ENCODE peak calls at places on chromosomes 7 and 10, in eight cellular contexts. G is hepatocyte; K is upper lobe of right lung; N is PC-3; D is right lobe of liver; L is CD8-positive, alpha-beta T cell; W is IMR-90; C is bronchial epithelial cell. J is an unnamed sample. For H3K27me3, the result is how much of the 10 kb centered on the place peaks cover.

GRCh38 chr7:135335628-135336139 is 102.0 kb downstream of the STRA8 start:
- DNase-seq in G (peak), N (peak), D (peak), W (peak), K (no peak), L (no peak), C (peak), J (peak)

GRCh38 chr10:76882245-76882644 is 755.4 kb downstream of the KCNMA1 start:
- DNase-seq in C (no peak), D (no peak), G (no peak), W (no peak), L (no peak), K (no peak), N (no peak), J (no peak)

GRCh38 chr10:113681533-113682470 is 2.1 kb downstream of the CASP7 start:
- DNase-seq in K (no peak), W (no peak), N (no peak), G (no peak), D (no peak), C (no peak), L (no peak), J (no peak)

GRCh38 chr10:89091501-89091900 is 100.9 kb downstream of the FAS start:
- DNase-seq in C (no peak), D (no peak), K (no peak), N (no peak), L (no peak), W (peak), G (no peak), J (no peak)

GRCh38 chr10:106941297-106942034 is 223.0 kb downstream of the SORCS1 start:
- DNase-seq in N (no peak), G (no peak), C (no peak), L (no peak), K (no peak), W (no peak), D (peak), J (no peak)

GRCh38 chr10:5622186-5622585 is 44.2 kb downstream of the ASB13 start:
- DNase-seq in G (no peak), D (no peak), N (no peak), L (no peak), C (no peak), W (no peak), K (no peak), J (no peak)

GRCh38 chr10:79360499-79361342 is 13.5 kb downstream of the PPIF start:
- DNase-seq in D (no peak), K (no peak), L (no peak), C (no peak), G (no peak), N (no peak), W (no peak), J (no peak)

GRCh38 chr7:117210366-117210765 is 112.5 kb downstream of the WNT2 start:
- DNase-seq in D (no peak), N (no peak), L (no peak), W (no peak), C (no peak), K (no peak), G (no peak), J (no peak)

GRCh38 chr10:84076047-84076388 is 63.3 kb upstream of the GHITM start:
- DNase-seq in K (no peak), N (no peak), W (peak), L (no peak), G (peak), C (peak), D (no peak), J (peak)

GRCh38 chr7:155815332-155816191 is 3.3 kb upstream of the SHH start:
- DNase-seq in K (peak), W (peak), D (peak), L (peak), C (peak), N (peak), G (peak), J (no peak)

GRCh38 chr7:99930376-99930775 is 956 bp upstream of the GJC3 start:
- DNase-seq in C (no peak), N (no peak), K (no peak), W (no peak), D (no peak), L (no peak), G (no peak), J (no peak)

GRCh38 chr10:44932338-44933116 is 21.4 kb downstream of the TMEM72 start:
- DNase-seq in C (peak), N (peak), L (peak), G (peak), D (peak), K (peak), W (peak), J (no peak)

GRCh38 chr10:6247041-6247712 is 44.4 kb downstream of the PFKFB3 start:
- DNase-seq in C (no peak), K (no peak), N (no peak), W (no peak), D (no peak), L (no peak), G (no peak), J (no peak)

GRCh38 chr10:99808285-99808684 is 25.8 kb downstream of the ABCC2 start:
- DNase-seq in D (no peak), K (no peak), W (no peak), C (no peak), N (no peak), L (no peak), G (no peak), J (no peak)

GRCh38 chr7:137873524-137873923 is 26.8 kb upstream of the DGKI start:
- DNase-seq in K (no peak), C (no peak), L (no peak), G (no peak), N (no peak), W (peak), D (no peak), J (no peak)

GRCh38 chr10:25097669-25098411 is 77.0 kb upstream of the GPR158 start:
- DNase-seq in C (no peak), G (no peak), N (no peak), W (no peak), K (no peak), L (no peak), D (no peak), J (no peak)

GRCh38 chr10:30529373-30529998 is 95.5 kb downstream of the MAP3K8 start:
- DNase-seq in K (peak), N (no peak), G (no peak), L (peak), W (no peak), C (no peak), D (peak), J (no peak)

GRCh38 chr10:17115683-17116082 is 13.9 kb downstream of the CUBN start:
- DNase-seq in W (peak), N (peak), K (no peak), L (no peak), D (no peak), G (peak), C (peak), J (no peak)

GRCh38 chr10:59175538-59176240 is 754 bp upstream of the PHYHIPL start:
- DNase-seq in D (peak), L (no peak), W (no peak), G (peak), C (no peak), N (no peak), K (peak), J (no peak)

GRCh38 chr10:117933036-117933435 is 113.7 kb downstream of the RAB11FIP2 start:
- DNase-seq in K (no peak), L (no peak), G (no peak), C (peak), D (no peak), W (peak), N (peak), J (no peak)

GRCh38 chr7:28447071-28447470 is 34.8 kb downstream of the CREB5 start:
- DNase-seq in K (no peak), C (no peak), G (no peak), N (no peak), W (peak), D (no peak), L (no peak), J (no peak)

GRCh38 chr7:1555813-1556540 is at the start of gene TMEM184A:
- DNase-seq in L (no peak), D (peak), K (peak), C (peak), W (no peak), G (peak), N (peak), J (peak)

GRCh38 chr10:9535744-9536143 is 1481.3 kb downstream of the GATA3 start:
- DNase-seq in N (no peak), L (no peak), W (no peak), C (no peak), K (no peak), D (no peak), G (no peak), J (no peak)

GRCh38 chr7:41624818-41625217 is 78.1 kb downstream of the INHBA start:
- DNase-seq in K (no peak), L (no peak), N (peak), W (peak), G (peak), C (peak), D (no peak), J (no peak)

GRCh38 chr7:4234498-4234855 is 447.6 kb upstream of the FOXK1 start:
- DNase-seq in W (no peak), G (no peak), C (no peak), L (no peak), D (no peak), K (no peak), N (no peak), J (no peak)

GRCh38 chr10:109906346-109906745 is 17.0 kb downstream of the XPNPEP1 start:
- DNase-seq in L (no peak), C (no peak), D (no peak), N (no peak), G (no peak), K (no peak), W (no peak), J (no peak)
- H3K27me3 ChIP-seq in L (under half), C (under half), D (under half), N (under half), G (under half), K (under half), W (under half), J (under half)

DNA sequence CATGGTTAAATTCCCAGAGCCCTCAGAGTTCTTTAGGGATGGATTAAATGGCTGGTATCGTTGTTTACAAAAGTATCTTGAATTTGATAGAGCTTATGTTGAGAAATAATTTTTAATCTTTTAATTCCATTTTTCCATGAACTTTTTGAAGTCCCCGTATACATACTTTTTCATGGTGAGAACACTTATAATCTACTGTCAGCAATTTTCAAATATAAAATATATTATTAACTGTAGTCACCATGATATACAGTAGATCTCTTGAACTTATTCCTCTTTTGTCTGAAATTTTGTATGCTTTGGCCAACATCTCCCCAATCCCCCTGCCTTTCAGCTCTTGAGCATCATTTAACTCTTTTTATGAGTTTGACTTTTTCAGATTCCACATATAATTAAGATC is 9.4 kb downstream of the EFCAB10 start:
- DNase-seq in G (no peak), N (no peak), D (no peak), C (no peak), W (no peak), L (no peak), K (no peak), J (no peak)
- H3K4me3 ChIP-seq in G (no peak), N (no peak), D (no peak), C (no peak), W (no peak), L (no peak), K (no peak), J (no peak)

DNA sequence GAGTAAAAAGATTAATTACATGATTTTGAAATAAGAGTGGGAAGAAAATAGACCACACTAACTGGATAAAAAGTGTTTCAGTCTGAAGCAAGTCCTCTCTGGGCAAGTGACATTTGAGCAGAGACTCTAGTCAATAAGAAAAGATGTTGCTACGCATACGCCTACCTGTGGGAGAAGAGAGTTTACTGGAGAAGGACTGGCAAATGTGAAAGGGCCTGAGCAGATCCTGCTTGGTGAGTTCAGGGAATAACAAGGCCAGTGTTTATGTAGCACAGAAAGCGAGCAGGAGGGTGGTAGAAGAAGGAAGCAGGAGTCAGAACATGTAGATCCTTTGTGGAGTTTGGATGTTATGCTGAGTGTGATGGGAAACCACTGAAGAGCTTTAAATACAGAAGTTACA is 43.4 kb downstream of the RAB18 start:
- DNase-seq in W (no peak), N (no peak), K (no peak), G (no peak), C (no peak), D (no peak), L (no peak), J (no peak)
- TF ChIP-seq CTCF in W (no peak), N (no peak), K (no peak), G (no peak), C (no peak), D (no peak), L (no peak), J (no peak)

DNA sequence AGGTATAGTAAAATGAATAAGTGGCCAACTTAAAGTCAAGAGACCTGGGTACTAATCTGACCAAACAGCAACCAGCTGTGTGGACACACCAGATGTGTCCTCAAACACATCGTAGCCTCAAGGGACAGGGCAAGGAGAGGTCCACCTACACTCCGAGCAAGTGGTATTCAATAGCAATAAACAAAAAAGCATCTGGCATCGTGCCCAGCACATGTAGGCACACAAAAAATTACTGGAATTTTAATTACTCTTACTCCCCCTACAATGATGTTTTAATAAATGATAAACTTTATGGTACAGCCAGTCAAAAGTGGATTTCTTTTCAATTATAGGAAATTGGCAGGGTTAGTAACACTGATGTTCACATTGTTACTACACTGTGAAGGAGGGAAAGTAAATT is 3.5 kb upstream of the RGS10 start:
- DNase-seq in L (no peak), N (no peak), W (peak), G (no peak), C (no peak), D (no peak), K (no peak), J (no peak)
- H3K27me3 ChIP-seq in L (under half), N (under half), W (under half), G (under half), C (under half), D (under half), K (under half), J (under half)

GRCh38 chr7:29883462-29884398 is 77.4 kb downstream of the WIPF3 start:
- DNase-seq in K (no peak), C (no peak), N (peak), D (no peak), W (no peak), L (no peak), G (peak), J (no peak)
- H3K4me3 ChIP-seq in K (no peak), C (peak), N (peak), D (no peak), W (no peak), L (no peak), G (no peak), J (peak)

GRCh38 chr7:81280531-81280930 is 361.7 kb upstream of the SEMA3C start:
- DNase-seq in L (no peak), W (no peak), G (no peak), C (peak), N (peak), K (no peak), D (no peak), J (no peak)

GRCh38 chr7:81284576-81284975 is 365.7 kb upstream of the SEMA3C start:
- DNase-seq in K (no peak), D (no peak), W (peak), N (peak), C (peak), L (no peak), G (no peak), J (no peak)

GRCh38 chr7:81285142-81285871 is 366.5 kb upstream of the SEMA3C start:
- DNase-seq in K (no peak), L (no peak), N (peak), G (no peak), C (peak), D (no peak), W (peak), J (no peak)
- TF ChIP-seq CTCF in K (no peak), L (no peak), N (no peak), G (no peak), C (no peak), D (no peak), W (peak), J (no peak)

GRCh38 chr10:74903491-74903890 is 77.1 kb downstream of the KAT6B start:
- DNase-seq in W (no peak), K (no peak), C (no peak), N (no peak), G (no peak), L (no peak), D (no peak), J (no peak)

GRCh38 chr10:74910604-74911355 is 84.4 kb downstream of the KAT6B start:
- DNase-seq in D (no peak), K (no peak), N (peak), C (no peak), L (no peak), G (no peak), W (peak), J (no peak)

GRCh38 chr10:74909665-74910064 is 83.3 kb downstream of the KAT6B start:
- DNase-seq in K (no peak), G (no peak), L (no peak), N (peak), C (no peak), W (peak), D (no peak), J (no peak)

GRCh38 chr10:74901867-74902439 is 75.6 kb downstream of the KAT6B start:
- DNase-seq in K (no peak), D (no peak), W (no peak), N (no peak), G (no peak), C (no peak), L (no peak), J (no peak)

DNA sequence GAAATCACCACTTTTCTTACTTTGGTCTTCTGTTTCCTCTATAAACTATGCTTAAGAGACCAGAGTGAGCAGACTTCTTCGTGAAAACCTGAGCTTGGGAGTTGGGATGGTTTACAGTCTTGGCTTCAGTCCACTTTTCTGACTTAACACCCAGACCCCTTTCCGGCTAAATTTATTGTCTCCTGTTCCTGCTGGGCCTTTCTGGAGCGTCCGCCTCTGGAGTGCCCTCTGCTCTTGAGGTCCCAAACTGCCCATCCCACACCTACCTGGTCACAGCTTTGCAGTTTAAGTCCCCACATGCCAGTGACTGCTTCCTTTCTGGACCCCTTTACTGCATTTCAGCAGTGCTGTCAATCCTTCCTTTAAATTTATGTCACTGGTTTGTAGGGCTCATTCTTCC is 80.2 kb downstream of the KAT6B start:
- DNase-seq in D (no peak), K (no peak), C (no peak), G (no peak), N (no peak), W (no peak), L (no peak), J (no peak)
- H3K27me3 ChIP-seq in D (under half), K (under half), C (under half), G (under half), N (under half), W (under half), L (under half), J (under half)

J was measured in kidney epithelial cell.